ENCODE peak calls at places on chromosomes 7 and 10, in nine cellular contexts. E is mesenchymal stem cell, W is endothelial cell of umbilical vein, K is colonic mucosa, Z is astrocyte, B is fibroblast of lung, V is IMR-90, P is H9, U is neuronal stem cell. C is an unnamed sample.

GRCh38 chr10:100327007-100327700 is 2.9 kb downstream of the PKD2L1 start:
- DNase-seq in E (no peak), W (no peak), K (no peak), Z (peak; percentile 22), B (peak; percentile 34), V (peak; percentile 10), P (no peak), U (no peak), C (no peak)

GRCh38 chr10:69318997-69319727 is 40.9 kb downstream of the HK1 start:
- DNase-seq in E (peak; percentile 80), W (peak; percentile 76), K (peak; percentile 89), Z (peak; percentile 48), B (peak; percentile 67), V (peak; percentile 53), P (no peak), U (no peak), C (peak; percentile 68)

GRCh38 chr10:51892965-51893658 is 193.7 kb upstream of the CSTF2T start:
- DNase-seq in E (peak; percentile 33), W (peak; percentile 18), K (no peak), Z (no peak), B (no peak), V (peak; percentile 6), P (peak; percentile 46), U (peak; percentile 48), C (peak; percentile 61)

GRCh38 chr10:59991661-59992060 is 85.3 kb upstream of the CCDC6 start:
- DNase-seq in E (peak; percentile 71), W (peak; percentile 8), K (peak; percentile 75), Z (peak; percentile 74), B (peak; percentile 80), V (no peak), P (no peak), U (no peak), C (no peak)

GRCh38 chr10:129140861-129141260 is 326.2 kb upstream of the MGMT start:
- DNase-seq in E (no peak), W (no peak), K (no peak), Z (no peak), B (no peak), V (no peak), P (no peak), U (no peak), C (no peak)

GRCh38 chr10:53025172-53025651 is 252.6 kb upstream of the MBL2 start:
- DNase-seq in E (no peak), W (peak; percentile 52), K (no peak), Z (no peak), B (peak; percentile 6), V (peak; percentile 21), P (no peak), U (no peak), C (no peak)

GRCh38 chr10:29306688-29307087 is 17.8 kb downstream of the LYZL1 start:
- DNase-seq in E (no peak), W (no peak), K (no peak), Z (no peak), B (no peak), V (no peak), P (no peak), U (no peak), C (no peak)

GRCh38 chr10:80292607-80293239 is 3.3 kb upstream of the MAT1A start:
- DNase-seq in E (no peak), W (no peak), K (no peak), Z (no peak), B (no peak), V (no peak), P (no peak), U (no peak), C (no peak)

GRCh38 chr7:73356176-73356575 is 28.2 kb downstream of the FKBP6 start:
- DNase-seq in E (no peak), W (no peak), K (no peak), Z (no peak), B (no peak), V (no peak), P (no peak), U (no peak), C (no peak)

GRCh38 chr7:73361340-73361739 is 33.4 kb downstream of the FKBP6 start:
- DNase-seq in E (no peak), W (no peak), K (no peak), Z (no peak), B (no peak), V (no peak), P (no peak), U (no peak), C (no peak)

GRCh38 chr7:73359746-73360375 is 31.9 kb downstream of the FKBP6 start:
- DNase-seq in E (no peak), W (no peak), K (no peak), Z (no peak), B (no peak), V (no peak), P (no peak), U (no peak), C (no peak)

GRCh38 chr7:73359306-73359705 is 31.3 kb downstream of the FKBP6 start:
- DNase-seq in E (no peak), W (no peak), K (no peak), Z (no peak), B (no peak), V (no peak), P (no peak), U (no peak), C (no peak)

GRCh38 chr7:73358590-73359275 is 30.8 kb downstream of the FKBP6 start:
- DNase-seq in E (no peak), W (no peak), K (no peak), Z (no peak), B (no peak), V (no peak), P (no peak), U (no peak), C (no peak)
- H3K9ac ChIP-seq in E (peak overlapping the region; percentile 80), W (no peak overlapping the region), K (peak overlapping the region; percentile 55), Z (no peak overlapping the region), B (no peak overlapping the region), V (no peak overlapping the region), P (no peak overlapping the region), U (peak overlapping the region; percentile 15), C (no peak overlapping the region)

GRCh38 chr10:132596742-132597279 is 59.2 kb downstream of the INPP5A start:
- DNase-seq in E (no peak), W (no peak), K (no peak), Z (no peak), B (no peak), V (no peak), P (no peak), U (no peak), C (no peak)

GRCh38 chr10:132595850-132596249 is 58.3 kb downstream of the INPP5A start:
- DNase-seq in E (no peak), W (no peak), K (no peak), Z (no peak), B (no peak), V (peak; percentile 39), P (no peak), U (no peak), C (no peak)

GRCh38 chr10:132595021-132595420 is 57.4 kb downstream of the INPP5A start:
- DNase-seq in E (no peak), W (no peak), K (no peak), Z (no peak), B (no peak), V (no peak), P (no peak), U (no peak), C (no peak)

GRCh38 chr10:132592790-132593788 is 55.5 kb downstream of the INPP5A start:
- DNase-seq in E (no peak), W (peak; percentile 60), K (peak; percentile 72), Z (no peak), B (no peak), V (no peak), P (no peak), U (no peak), C (no peak)

DNA sequence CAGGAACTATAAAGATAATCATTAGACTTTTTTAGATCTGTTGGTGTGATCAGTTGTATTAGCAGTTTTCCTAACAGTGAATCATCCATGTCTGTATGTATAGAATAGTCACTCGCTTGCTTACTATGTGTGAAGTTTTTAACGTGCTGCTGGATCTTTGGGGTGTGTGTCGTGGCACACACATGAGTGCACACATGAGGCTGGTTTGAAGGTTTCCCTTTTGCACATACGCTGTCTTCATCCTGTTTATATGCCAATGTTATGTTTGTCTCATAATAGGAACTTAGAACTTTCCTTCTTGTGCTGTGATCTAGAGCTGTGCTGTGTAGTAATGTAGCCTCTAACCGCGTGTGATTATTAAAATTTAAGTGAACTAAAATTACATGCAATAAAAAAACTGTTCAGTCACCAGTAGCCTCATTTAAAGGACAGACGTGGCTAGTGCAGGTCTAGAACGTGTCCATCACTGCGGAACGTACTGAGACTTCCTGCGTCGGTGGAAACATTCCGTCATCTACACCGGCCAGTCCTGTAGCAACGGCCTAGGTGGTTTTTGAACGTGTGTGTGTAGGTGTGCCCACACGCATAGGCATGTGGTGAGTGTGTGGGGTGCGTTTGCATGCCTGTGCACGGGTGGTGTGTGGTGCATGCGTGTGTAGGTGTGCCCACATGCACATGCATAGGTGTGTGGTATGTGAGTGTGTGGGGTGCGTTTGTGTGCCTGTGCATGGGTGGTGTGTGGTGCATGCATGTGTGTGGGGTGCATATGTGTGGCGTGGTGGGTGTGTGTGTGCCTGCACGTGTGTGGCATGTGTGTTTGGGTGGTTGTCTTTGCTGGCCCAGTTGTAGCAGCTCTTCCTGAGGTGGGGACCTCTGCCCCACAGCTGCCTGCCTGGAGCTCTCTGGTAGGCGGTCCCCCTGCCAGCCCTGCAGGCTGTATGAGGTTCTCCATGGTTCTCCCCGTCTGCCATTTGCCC is 56.6 kb downstream of the INPP5A start:
- DNase-seq in E (no peak), W (no peak), K (peak; percentile 19), Z (no peak), B (no peak), V (no peak), P (no peak), U (no peak), C (no peak)
- H3K4me1 ChIP-seq in E (peaks cover 35% of the 10 kb centered on the region), W (peaks cover 25% of the 10 kb centered on the region), K (peaks cover 25% of the 10 kb centered on the region), Z (peaks cover 18% of the 10 kb centered on the region), B (no peaks in the 10 kb centered on the region), V (peaks cover 9% of the 10 kb centered on the region), P (no peaks in the 10 kb centered on the region), U (peaks cover 15% of the 10 kb centered on the region), C (no peaks in the 10 kb centered on the region)

GRCh38 chr7:1460757-1461639 is 1.7 kb upstream of the MICALL2 start:
- DNase-seq in E (peak; percentile 61), W (peak; percentile 61), K (peak; percentile 90), Z (peak; percentile 32), B (peak; percentile 55), V (peak; percentile 34), P (no peak), U (no peak), C (peak; percentile 69)
- H3K9ac ChIP-seq in E (peak overlapping the region; percentile 85), W (no peak overlapping the region), K (peak overlapping the region; percentile 90), Z (no peak overlapping the region), B (peak overlapping the region; percentile 14), V (no peak overlapping the region), P (no peak overlapping the region), U (peak overlapping the region; percentile 5), C (no peak overlapping the region)

GRCh38 chr10:6364893-6365292 is 162.2 kb downstream of the PFKFB3 start:
- DNase-seq in E (peak; percentile 65), W (no peak), K (no peak), Z (no peak), B (no peak), V (no peak), P (no peak), U (no peak), C (no peak)

GRCh38 chr10:6364283-6364682 is 161.6 kb downstream of the PFKFB3 start:
- DNase-seq in E (no peak), W (no peak), K (no peak), Z (no peak), B (no peak), V (no peak), P (no peak), U (no peak), C (no peak)

GRCh38 chr10:6362879-6363278 is 160.1 kb downstream of the PFKFB3 start:
- DNase-seq in E (no peak), W (no peak), K (no peak), Z (no peak), B (no peak), V (no peak), P (no peak), U (no peak), C (no peak)

GRCh38 chr10:6363516-6363915 is 160.8 kb downstream of the PFKFB3 start:
- DNase-seq in E (no peak), W (no peak), K (no peak), Z (no peak), B (no peak), V (no peak), P (no peak), U (no peak), C (no peak)

DNA sequence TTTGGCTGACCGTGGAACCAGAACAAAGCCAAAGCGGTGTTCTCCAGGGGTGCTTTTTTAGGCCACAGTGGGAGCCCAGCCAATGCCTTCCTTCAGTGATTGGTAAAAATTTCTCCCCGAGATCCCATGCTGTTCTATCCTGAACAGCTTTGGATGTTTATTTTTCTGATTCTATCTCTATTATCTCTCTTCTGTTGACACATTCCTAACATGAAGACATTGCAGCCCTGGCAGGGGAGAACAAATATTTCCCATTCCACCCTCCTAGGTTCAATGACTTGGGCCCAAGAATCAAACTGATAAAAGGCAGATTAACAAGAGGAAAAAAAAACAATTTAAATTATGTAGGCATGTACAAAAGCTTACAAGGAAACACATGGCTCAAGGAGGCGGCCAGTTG is 162.7 kb downstream of the PFKFB3 start:
- DNase-seq in E (no peak), W (no peak), K (no peak), Z (peak; percentile 29), B (peak; percentile 52), V (no peak), P (no peak), U (no peak), C (no peak)
- H3K4me1 ChIP-seq in E (no peaks in the 10 kb centered on the region), W (no peaks in the 10 kb centered on the region), K (no peaks in the 10 kb centered on the region), Z (no peaks in the 10 kb centered on the region), B (no peaks in the 10 kb centered on the region), V (peaks cover 3% of the 10 kb centered on the region), P (peaks cover 3% of the 10 kb centered on the region), U (peaks cover 5% of the 10 kb centered on the region), C (peaks cover 4% of the 10 kb centered on the region)